ENCODE peak calls at places on chromosome 4, in six cellular contexts. Y is left lung; L is cardiac fibroblast; S is Kasumi-1; X is CD8-positive, alpha-beta memory T cell; G is cortex of kidney. P is an unnamed sample.

GRCh38 chr4:125317526-125317880 is 2.7 kb downstream of the FAT4 start:
- DNase-seq in Y (peak), L (peak), S (no peak), X (no peak), G (no peak), P (peak)

GRCh38 chr4:48139688-48140087 is 5.6 kb upstream of the TXK start:
- DNase-seq in Y (no peak), L (peak), S (no peak), X (peak), G (no peak), P (peak)

GRCh38 chr4:102449751-102450352 is 51.3 kb upstream of the NFKB1 start:
- DNase-seq in Y (no peak), L (peak), S (peak), X (peak), G (no peak), P (peak)

GRCh38 chr4:86338989-86339388 is 20.9 kb downstream of the MAPK10 start:
- DNase-seq in Y (no peak), L (peak), S (no peak), X (no peak), G (no peak), P (peak)

GRCh38 chr4:109998867-109999303 is 86.2 kb downstream of the EGF start:
- DNase-seq in Y (no peak), L (peak), S (peak), X (no peak), G (no peak), P (peak)

GRCh38 chr4:153651961-153652784 is 31.9 kb upstream of the TLR2 start:
- DNase-seq in Y (no peak), L (no peak), S (peak), X (no peak), G (no peak), P (peak)

GRCh38 chr4:30719363-30720020 is 677 bp upstream of the PCDH7 start:
- DNase-seq in Y (peak), L (peak), S (peak), X (no peak), G (no peak), P (peak)

GRCh38 chr4:14700544-14700943 is 301.7 kb upstream of the CPEB2 start:
- DNase-seq in Y (no peak), L (no peak), S (no peak), X (no peak), G (no peak), P (no peak)

GRCh38 chr4:3484057-3484973 is 21.2 kb downstream of the DOK7 start:
- DNase-seq in Y (no peak), L (no peak), S (no peak), X (no peak), G (no peak), P (peak)

GRCh38 chr4:3045500-3045850 is 28.9 kb downstream of the HTT-AS start:
- DNase-seq in Y (peak), L (peak), S (peak), X (peak), G (no peak), P (peak)

GRCh38 chr4:182495111-182495510 is 251.9 kb downstream of the TENM3 start:
- DNase-seq in Y (no peak), L (no peak), S (no peak), X (no peak), G (no peak), P (no peak)

GRCh38 chr4:27929141-27929540 is 1068.5 kb downstream of the STIM2 start:
- DNase-seq in Y (no peak), L (no peak), S (no peak), X (no peak), G (no peak), P (no peak)

GRCh38 chr4:73707918-73708577 is 32.3 kb upstream of the CXCL8 start:
- DNase-seq in Y (peak), L (peak), S (peak), X (no peak), G (no peak), P (peak)

GRCh38 chr4:20760053-20760452 is 59.8 kb downstream of the PACRGL start:
- DNase-seq in Y (no peak), L (peak), S (no peak), X (no peak), G (no peak), P (no peak)

GRCh38 chr4:158295053-158295452 is 84.8 kb downstream of the TMEM144 start:
- DNase-seq in Y (no peak), L (no peak), S (no peak), X (no peak), G (no peak), P (no peak)

GRCh38 chr4:156298230-156298629 is 344.6 kb upstream of the CTSO start:
- DNase-seq in Y (no peak), L (peak), S (no peak), X (no peak), G (no peak), P (peak)

GRCh38 chr4:161237495-161237894 is 926.3 kb downstream of the FSTL5 start:
- DNase-seq in Y (no peak), L (no peak), S (no peak), X (no peak), G (no peak), P (no peak)

GRCh38 chr4:8198206-8198905 is 734 bp upstream of the SH3TC1 start:
- DNase-seq in Y (peak), L (no peak), S (no peak), X (no peak), G (no peak), P (no peak)

GRCh38 chr4:88027611-88028608 is 20.5 kb downstream of the PKD2 start:
- DNase-seq in Y (no peak), L (peak), S (no peak), X (no peak), G (no peak), P (peak)

GRCh38 chr4:184170996-184171395 is 46.7 kb downstream of the ENPP6 start:
- DNase-seq in Y (no peak), L (peak), S (no peak), X (no peak), G (no peak), P (peak)

GRCh38 chr4:39975488-39976089 is 2.1 kb downstream of the PDS5A start:
- DNase-seq in Y (no peak), L (peak), S (no peak), X (no peak), G (no peak), P (peak)

GRCh38 chr4:89365375-89366170 is 58.0 kb upstream of the GPRIN3 start:
- DNase-seq in Y (no peak), L (no peak), S (no peak), X (no peak), G (no peak), P (no peak)

GRCh38 chr4:48141048-48141447 is 7.0 kb upstream of the TXK start:
- DNase-seq in Y (no peak), L (peak), S (peak), X (no peak), G (no peak), P (peak)

GRCh38 chr4:149707862-149708261 is 107.8 kb downstream of the IQCM start:
- DNase-seq in Y (no peak), L (no peak), S (no peak), X (no peak), G (no peak), P (no peak)

GRCh38 chr4:82630079-82630478 is 68.3 kb upstream of the TMEM150C start:
- DNase-seq in Y (no peak), L (no peak), S (no peak), X (no peak), G (no peak), P (no peak)

P was measured in LHCN-M2.